ENCODE peak calls at places on chromosomes 2 and 18, in five cellular contexts. V is body of pancreas, Q is neural crest cell, Z is cardiac muscle cell, K is AG09309. B is an unnamed sample.

GRCh38 chr18:10032331-10032979 is 118.6 kb downstream of the VAPA start:
- DNase-seq in Q (no peak), Z (no peak), V (no peak), K (no peak), B (peak)

GRCh38 chr2:201411421-201411820 is 39.8 kb downstream of the TRAK2 start:
- DNase-seq in K (peak), V (no peak), Z (peak), Q (no peak), B (no peak)

GRCh38 chr2:60549250-60550150 is 4.0 kb downstream of the BCL11A start:
- DNase-seq in Z (peak), K (no peak), Q (peak), V (no peak), B (peak)

GRCh38 chr2:24403168-24403850 is 43.0 kb upstream of the ITSN2 start:
- DNase-seq in Z (no peak), Q (no peak), K (no peak), V (no peak), B (no peak)

GRCh38 chr2:185526156-185526555 is 212.4 kb upstream of the FSIP2 start:
- DNase-seq in Q (no peak), K (no peak), Z (no peak), V (no peak), B (no peak)

GRCh38 chr18:11176416-11176815 is 27.0 kb upstream of the PIEZO2 start:
- DNase-seq in V (no peak), Z (no peak), K (peak), Q (no peak), B (no peak)

GRCh38 chr2:206217743-206218520 is 56.5 kb upstream of the ZDBF2 start:
- DNase-seq in K (no peak), V (no peak), Z (peak), Q (peak), B (no peak)

GRCh38 chr18:58572181-58572580 is 56.7 kb downstream of the ALPK2 start:
- DNase-seq in K (peak), Q (no peak), V (no peak), Z (peak), B (no peak)

GRCh38 chr2:134190807-134191203 is 63.1 kb upstream of the MGAT5 start:
- DNase-seq in K (no peak), Z (no peak), Q (no peak), V (no peak), B (no peak)

GRCh38 chr2:218569038-218569431 is 396 bp downstream of the CNOT9 start:
- DNase-seq in V (peak), K (peak), Q (no peak), Z (peak), B (peak)

GRCh38 chr2:199444749-199445148 is 13.0 kb downstream of the SATB2 start:
- DNase-seq in Q (no peak), K (no peak), V (no peak), Z (no peak), B (no peak)

GRCh38 chr18:46379323-46379950 is 275.3 kb downstream of the HAUS1 start:
- DNase-seq in Q (no peak), V (no peak), K (no peak), Z (no peak), B (no peak)

GRCh38 chr18:44238449-44238848 is 442.2 kb upstream of the SETBP1 start:
- DNase-seq in Z (no peak), Q (no peak), K (no peak), V (no peak), B (no peak)

GRCh38 chr2:233814436-233814835 is 36.3 kb downstream of the MROH2A start:
- DNase-seq in Q (no peak), V (no peak), K (no peak), Z (no peak), B (no peak)

GRCh38 chr2:120552800-120553471 is 182.7 kb upstream of the GLI2 start:
- DNase-seq in Z (peak), Q (peak), K (no peak), V (peak), B (peak)

GRCh38 chr2:171855401-171855800 is 38.6 kb downstream of the SLC25A12 start:
- DNase-seq in K (no peak), Q (no peak), Z (peak), V (no peak), B (no peak)

GRCh38 chr18:12296457-12296856 is 11.6 kb upstream of the TUBB6 start:
- DNase-seq in Q (no peak), K (no peak), V (no peak), Z (no peak), B (no peak)

GRCh38 chr2:232860593-232861241 is 9.3 kb upstream of the SNORC start:
- DNase-seq in V (no peak), Z (no peak), K (no peak), Q (no peak), B (no peak)

GRCh38 chr2:174670446-174670845 is 72.8 kb upstream of the WIPF1 start:
- DNase-seq in Z (peak), V (no peak), K (no peak), Q (no peak), B (peak)

GRCh38 chr2:216691210-216691741 is 4.1 kb downstream of the IGFBP5 start:
- DNase-seq in Q (peak), K (no peak), Z (peak), V (peak), B (peak)

GRCh38 chr2:101830555-101830954 is 133.0 kb downstream of the MAP4K4 start:
- DNase-seq in Q (no peak), Z (peak), V (no peak), K (no peak), B (no peak)

GRCh38 chr2:53018830-53019425 is 748.7 kb upstream of the CHAC2 start:
- DNase-seq in V (no peak), Q (no peak), Z (peak), K (no peak), B (no peak)

GRCh38 chr2:228023619-228024018 is 152.2 kb downstream of the DAW1 start:
- DNase-seq in Z (no peak), Q (no peak), V (no peak), K (no peak), B (no peak)

GRCh38 chr18:34493566-34494358 is 216.3 kb upstream of the DTNA start:
- DNase-seq in K (no peak), Q (peak), V (peak), Z (peak), B (peak)

GRCh38 chr2:23627236-23627990 is 242.4 kb downstream of the KLHL29 start:
- DNase-seq in V (no peak), K (no peak), Q (no peak), Z (no peak), B (no peak)

GRCh38 chr18:62372156-62372555 is 47.0 kb downstream of the TNFRSF11A start:
- DNase-seq in V (peak), Q (no peak), K (no peak), Z (no peak), B (no peak)

DNA sequence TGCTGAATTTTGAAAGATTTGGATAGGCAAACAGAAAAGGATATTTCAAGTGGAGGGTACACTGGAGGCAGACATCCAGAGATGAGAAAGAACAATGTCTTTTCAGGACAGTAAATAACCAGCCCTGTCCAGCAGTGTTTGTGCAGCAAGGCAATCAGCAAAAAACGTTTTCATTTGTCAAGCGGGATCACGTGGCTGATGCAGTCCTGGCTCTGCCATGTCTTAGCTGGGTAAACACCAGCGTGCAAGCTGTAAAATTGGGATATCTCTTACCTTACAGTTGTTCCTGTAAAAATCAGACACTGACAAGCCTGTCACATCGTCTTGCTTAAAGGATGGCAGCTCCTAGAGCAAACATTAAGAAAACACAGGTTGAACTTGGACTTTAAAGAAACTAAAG is 67.8 kb downstream of the CWC22 start:
- DNase-seq in Z (no peak), K (no peak), V (no peak), Q (no peak), B (no peak)
- TF ChIP-seq CTCF in Z (no peak), K (no peak), V (no peak), Q (no peak), B (no peak)

GRCh38 chr2:98912221-98912851 is 23.7 kb downstream of the CRACDL start:
- DNase-seq in Q (no peak), V (peak), K (peak), Z (peak), B (peak)
- TF ChIP-seq CTCF in Q (no peak), V (no peak), K (no peak), Z (no peak), B (no peak)

GRCh38 chr2:187115627-187116026 is 266.7 kb upstream of the ZSWIM2 start:
- DNase-seq in Z (no peak), V (no peak), K (no peak), Q (no peak), B (no peak)

GRCh38 chr2:187118331-187119099 is 269.5 kb upstream of the ZSWIM2 start:
- DNase-seq in V (no peak), Q (no peak), Z (no peak), K (no peak), B (no peak)

DNA sequence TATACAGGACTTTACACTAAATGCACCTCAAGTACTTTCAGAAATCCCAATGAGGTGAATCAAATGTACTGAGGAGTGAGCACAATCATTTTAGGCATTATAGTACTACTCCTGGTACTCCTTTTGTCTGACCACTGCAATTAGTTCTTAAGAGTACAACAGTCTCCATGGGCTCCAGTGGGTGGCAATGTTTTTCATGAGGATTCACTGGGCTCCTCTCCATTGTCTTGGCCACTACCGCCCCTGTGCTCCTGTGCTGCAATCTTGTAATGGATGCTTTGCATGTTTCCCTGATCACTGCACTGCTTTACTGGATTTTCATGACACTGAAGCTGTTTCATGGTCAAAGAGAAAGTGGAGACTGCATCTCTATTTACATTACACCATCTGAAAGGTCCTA is 268.5 kb upstream of the ZSWIM2 start:
- DNase-seq in Z (no peak), K (no peak), V (no peak), Q (no peak), B (no peak)
- TF ChIP-seq CTCF in Z (no peak), K (no peak), V (no peak), Q (no peak), B (no peak)

DNA sequence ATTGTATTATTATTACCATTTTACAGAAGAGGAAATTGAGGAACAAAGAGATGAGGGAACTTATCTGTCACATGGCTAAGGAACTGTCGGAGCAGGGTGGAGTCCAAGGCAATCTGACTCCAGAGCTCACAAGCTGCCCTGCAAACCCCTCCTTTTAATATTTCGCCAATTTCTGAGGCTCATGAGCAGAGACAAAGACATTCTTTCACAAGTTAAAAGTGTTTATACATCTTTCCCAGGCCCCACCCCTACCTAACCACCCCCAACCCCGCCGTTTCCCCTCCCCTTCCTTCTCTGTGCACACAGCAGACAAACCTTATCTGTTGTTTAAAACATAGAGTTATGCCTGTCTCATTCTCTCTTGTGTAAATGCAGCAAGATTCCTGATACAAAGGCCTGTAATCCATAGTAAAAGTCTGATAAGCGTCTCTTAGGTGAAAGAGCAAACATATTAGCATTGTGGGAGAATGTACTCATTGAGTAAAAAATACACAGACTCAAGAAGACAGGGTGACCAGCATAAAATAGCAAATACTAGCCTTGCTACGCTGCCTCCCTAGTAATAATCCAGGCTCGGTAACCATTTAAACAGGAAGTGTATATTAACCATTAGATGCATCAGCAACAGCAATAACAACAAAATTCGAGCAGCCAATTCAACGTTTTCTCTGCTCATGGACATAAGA is 44.2 kb downstream of the EPHA4 start:
- DNase-seq in Z (peak), V (no peak), K (no peak), Q (no peak), B (no peak)
- TF ChIP-seq CTCF in Z (no peak), V (no peak), K (no peak), Q (no peak), B (no peak)

GRCh38 chr2:95379616-95379925 is 22.9 kb upstream of the FAHD2A start:
- DNase-seq in Q (no peak), V (no peak), Z (no peak), K (no peak), B (no peak)
- TF ChIP-seq CTCF in Q (peak), V (no peak), Z (no peak), K (peak), B (no peak)

GRCh38 chr2:231604685-231605606 is 12.3 kb downstream of the TEX44 start:
- DNase-seq in V (peak), Z (peak), Q (peak), K (peak), B (peak)
- TF ChIP-seq CTCF in V (no peak), Z (no peak), Q (no peak), K (no peak), B (no peak)

GRCh38 chr18:55950379-55951166 is 362.6 kb upstream of the TCF4 start:
- DNase-seq in V (no peak), K (no peak), Q (no peak), Z (no peak), B (no peak)
- TF ChIP-seq CTCF in V (no peak), K (no peak), Q (no peak), Z (no peak), B (no peak)

B was measured in thyroid gland.